ENCODE peak calls at places on chromosomes 5 and 9, in nine cellular contexts. One of them, this sample, is unnamed.
A peak's percentile ranks its signal among the peaks of the same experiment; 100 is the strongest.

GRCh38 chr5:33337621-33337960 is 103.2 kb upstream of the TARS1 start:
- DNase-seq in heart left ventricle: no peak
- DNase-seq in epithelial cell of prostate: no peak
- DNase-seq in NCI-H69: no peak
- DNase-seq in activated CD4-positive, alpha-beta T cell treated with anti-CD3 and anti-CD28 coated beads, Interleukin-2, amount 50 U/mL, for 1 hour: no peak
- DNase-seq in GM10248: no peak
- DNase-seq in activated effector memory CD4-positive, alpha-beta T cell treated with anti-CD3 and anti-CD28 coated beads, Interleukin-2, amount 50 U/mL, for 16 hours: no peak
- DNase-seq in stimulated activated effector memory CD8-positive, alpha-beta T cell treated with anti-CD3 and anti-CD28 coated beads, Interleukin-12 subunit alpha, Interleukin-12 subunit beta, amount 100 ng/mL, for 72 hours: no peak
- DNase-seq in tibial artery: no peak
- DNase-seq in this sample: no peak

GRCh38 chr9:128523199-128523925 is 18.8 kb downstream of the GLE1 start:
- DNase-seq in heart left ventricle: peak; percentile 33
- DNase-seq in epithelial cell of prostate: no peak
- DNase-seq in NCI-H69: peak; percentile 64
- DNase-seq in activated CD4-positive, alpha-beta T cell treated with anti-CD3 and anti-CD28 coated beads, Interleukin-2, amount 50 U/mL, for 1 hour: no peak
- DNase-seq in GM10248: no peak
- DNase-seq in activated effector memory CD4-positive, alpha-beta T cell treated with anti-CD3 and anti-CD28 coated beads, Interleukin-2, amount 50 U/mL, for 16 hours: no peak
- DNase-seq in stimulated activated effector memory CD8-positive, alpha-beta T cell treated with anti-CD3 and anti-CD28 coated beads, Interleukin-12 subunit alpha, Interleukin-12 subunit beta, amount 100 ng/mL, for 72 hours: no peak
- DNase-seq in tibial artery: no peak
- DNase-seq in this sample: no peak

GRCh38 chr5:39700523-39700922 is 275.7 kb upstream of the DAB2 start:
- DNase-seq in heart left ventricle: no peak
- DNase-seq in epithelial cell of prostate: no peak
- DNase-seq in NCI-H69: no peak
- DNase-seq in activated CD4-positive, alpha-beta T cell treated with anti-CD3 and anti-CD28 coated beads, Interleukin-2, amount 50 U/mL, for 1 hour: no peak
- DNase-seq in GM10248: no peak
- DNase-seq in activated effector memory CD4-positive, alpha-beta T cell treated with anti-CD3 and anti-CD28 coated beads, Interleukin-2, amount 50 U/mL, for 16 hours: no peak
- DNase-seq in stimulated activated effector memory CD8-positive, alpha-beta T cell treated with anti-CD3 and anti-CD28 coated beads, Interleukin-12 subunit alpha, Interleukin-12 subunit beta, amount 100 ng/mL, for 72 hours: no peak
- DNase-seq in tibial artery: no peak
- DNase-seq in this sample: no peak

GRCh38 chr5:57825026-57825683 is 342.5 kb upstream of the ACTBL2 start:
- DNase-seq in heart left ventricle: no peak
- DNase-seq in epithelial cell of prostate: no peak
- DNase-seq in NCI-H69: no peak
- DNase-seq in activated CD4-positive, alpha-beta T cell treated with anti-CD3 and anti-CD28 coated beads, Interleukin-2, amount 50 U/mL, for 1 hour: no peak
- DNase-seq in GM10248: no peak
- DNase-seq in activated effector memory CD4-positive, alpha-beta T cell treated with anti-CD3 and anti-CD28 coated beads, Interleukin-2, amount 50 U/mL, for 16 hours: no peak
- DNase-seq in stimulated activated effector memory CD8-positive, alpha-beta T cell treated with anti-CD3 and anti-CD28 coated beads, Interleukin-12 subunit alpha, Interleukin-12 subunit beta, amount 100 ng/mL, for 72 hours: no peak
- DNase-seq in tibial artery: no peak
- DNase-seq in this sample: no peak

GRCh38 chr5:2031581-2031980 is 148.9 kb upstream of the IRX4 start:
- DNase-seq in heart left ventricle: no peak
- DNase-seq in epithelial cell of prostate: no peak
- DNase-seq in NCI-H69: no peak
- DNase-seq in activated CD4-positive, alpha-beta T cell treated with anti-CD3 and anti-CD28 coated beads, Interleukin-2, amount 50 U/mL, for 1 hour: no peak
- DNase-seq in GM10248: no peak
- DNase-seq in activated effector memory CD4-positive, alpha-beta T cell treated with anti-CD3 and anti-CD28 coated beads, Interleukin-2, amount 50 U/mL, for 16 hours: no peak
- DNase-seq in stimulated activated effector memory CD8-positive, alpha-beta T cell treated with anti-CD3 and anti-CD28 coated beads, Interleukin-12 subunit alpha, Interleukin-12 subunit beta, amount 100 ng/mL, for 72 hours: no peak
- DNase-seq in tibial artery: no peak
- DNase-seq in this sample: no peak

GRCh38 chr5:83922699-83923098 is 202.0 kb upstream of the HAPLN1 start:
- DNase-seq in heart left ventricle: no peak
- DNase-seq in epithelial cell of prostate: no peak
- DNase-seq in NCI-H69: peak; percentile 77
- DNase-seq in activated CD4-positive, alpha-beta T cell treated with anti-CD3 and anti-CD28 coated beads, Interleukin-2, amount 50 U/mL, for 1 hour: no peak
- DNase-seq in GM10248: no peak
- DNase-seq in activated effector memory CD4-positive, alpha-beta T cell treated with anti-CD3 and anti-CD28 coated beads, Interleukin-2, amount 50 U/mL, for 16 hours: no peak
- DNase-seq in stimulated activated effector memory CD8-positive, alpha-beta T cell treated with anti-CD3 and anti-CD28 coated beads, Interleukin-12 subunit alpha, Interleukin-12 subunit beta, amount 100 ng/mL, for 72 hours: no peak
- DNase-seq in tibial artery: no peak
- DNase-seq in this sample: no peak

GRCh38 chr5:158553195-158553945 is 546.3 kb downstream of the EBF1 start:
- DNase-seq in heart left ventricle: peak; percentile 30
- DNase-seq in epithelial cell of prostate: no peak
- DNase-seq in NCI-H69: no peak
- DNase-seq in activated CD4-positive, alpha-beta T cell treated with anti-CD3 and anti-CD28 coated beads, Interleukin-2, amount 50 U/mL, for 1 hour: no peak
- DNase-seq in GM10248: no peak
- DNase-seq in activated effector memory CD4-positive, alpha-beta T cell treated with anti-CD3 and anti-CD28 coated beads, Interleukin-2, amount 50 U/mL, for 16 hours: no peak
- DNase-seq in stimulated activated effector memory CD8-positive, alpha-beta T cell treated with anti-CD3 and anti-CD28 coated beads, Interleukin-12 subunit alpha, Interleukin-12 subunit beta, amount 100 ng/mL, for 72 hours: no peak
- DNase-seq in tibial artery: peak; percentile 46
- DNase-seq in this sample: no peak

GRCh38 chr9:113350338-113350672 is 964 bp downstream of the BSPRY start:
- DNase-seq in heart left ventricle: no peak
- DNase-seq in epithelial cell of prostate: no peak
- DNase-seq in NCI-H69: peak; percentile 73
- DNase-seq in activated CD4-positive, alpha-beta T cell treated with anti-CD3 and anti-CD28 coated beads, Interleukin-2, amount 50 U/mL, for 1 hour: no peak
- DNase-seq in GM10248: peak; percentile 40
- DNase-seq in activated effector memory CD4-positive, alpha-beta T cell treated with anti-CD3 and anti-CD28 coated beads, Interleukin-2, amount 50 U/mL, for 16 hours: no peak
- DNase-seq in stimulated activated effector memory CD8-positive, alpha-beta T cell treated with anti-CD3 and anti-CD28 coated beads, Interleukin-12 subunit alpha, Interleukin-12 subunit beta, amount 100 ng/mL, for 72 hours: no peak
- DNase-seq in tibial artery: no peak
- DNase-seq in this sample: no peak

GRCh38 chr5:16784088-16784487 is 152.0 kb downstream of the MYO10 start:
- DNase-seq in heart left ventricle: no peak
- DNase-seq in epithelial cell of prostate: no peak
- DNase-seq in NCI-H69: no peak
- DNase-seq in activated CD4-positive, alpha-beta T cell treated with anti-CD3 and anti-CD28 coated beads, Interleukin-2, amount 50 U/mL, for 1 hour: no peak
- DNase-seq in GM10248: no peak
- DNase-seq in activated effector memory CD4-positive, alpha-beta T cell treated with anti-CD3 and anti-CD28 coated beads, Interleukin-2, amount 50 U/mL, for 16 hours: no peak
- DNase-seq in stimulated activated effector memory CD8-positive, alpha-beta T cell treated with anti-CD3 and anti-CD28 coated beads, Interleukin-12 subunit alpha, Interleukin-12 subunit beta, amount 100 ng/mL, for 72 hours: no peak
- DNase-seq in tibial artery: no peak
- DNase-seq in this sample: no peak

GRCh38 chr9:32728181-32728580 is 55.2 kb upstream of the TMEM215 start:
- DNase-seq in heart left ventricle: no peak
- DNase-seq in epithelial cell of prostate: no peak
- DNase-seq in NCI-H69: no peak
- DNase-seq in activated CD4-positive, alpha-beta T cell treated with anti-CD3 and anti-CD28 coated beads, Interleukin-2, amount 50 U/mL, for 1 hour: no peak
- DNase-seq in GM10248: no peak
- DNase-seq in activated effector memory CD4-positive, alpha-beta T cell treated with anti-CD3 and anti-CD28 coated beads, Interleukin-2, amount 50 U/mL, for 16 hours: no peak
- DNase-seq in stimulated activated effector memory CD8-positive, alpha-beta T cell treated with anti-CD3 and anti-CD28 coated beads, Interleukin-12 subunit alpha, Interleukin-12 subunit beta, amount 100 ng/mL, for 72 hours: no peak
- DNase-seq in tibial artery: no peak
- DNase-seq in this sample: no peak

GRCh38 chr5:119470851-119471451 is 18.7 kb downstream of the HSD17B4 start:
- DNase-seq in heart left ventricle: no peak
- DNase-seq in epithelial cell of prostate: no peak
- DNase-seq in NCI-H69: peak; percentile 47
- DNase-seq in activated CD4-positive, alpha-beta T cell treated with anti-CD3 and anti-CD28 coated beads, Interleukin-2, amount 50 U/mL, for 1 hour: no peak
- DNase-seq in GM10248: peak; percentile 13
- DNase-seq in activated effector memory CD4-positive, alpha-beta T cell treated with anti-CD3 and anti-CD28 coated beads, Interleukin-2, amount 50 U/mL, for 16 hours: no peak
- DNase-seq in stimulated activated effector memory CD8-positive, alpha-beta T cell treated with anti-CD3 and anti-CD28 coated beads, Interleukin-12 subunit alpha, Interleukin-12 subunit beta, amount 100 ng/mL, for 72 hours: no peak
- DNase-seq in tibial artery: no peak
- DNase-seq in this sample: no peak

GRCh38 chr9:84697494-84698114 is 28.1 kb downstream of the NTRK2 start:
- DNase-seq in heart left ventricle: peak; percentile 63
- DNase-seq in epithelial cell of prostate: no peak
- DNase-seq in NCI-H69: peak; percentile 82
- DNase-seq in activated CD4-positive, alpha-beta T cell treated with anti-CD3 and anti-CD28 coated beads, Interleukin-2, amount 50 U/mL, for 1 hour: peak; percentile 26
- DNase-seq in GM10248: peak; percentile 69
- DNase-seq in activated effector memory CD4-positive, alpha-beta T cell treated with anti-CD3 and anti-CD28 coated beads, Interleukin-2, amount 50 U/mL, for 16 hours: peak; percentile 82
- DNase-seq in stimulated activated effector memory CD8-positive, alpha-beta T cell treated with anti-CD3 and anti-CD28 coated beads, Interleukin-12 subunit alpha, Interleukin-12 subunit beta, amount 100 ng/mL, for 72 hours: peak; percentile 30
- DNase-seq in tibial artery: peak; percentile 64
- DNase-seq in this sample: peak; percentile 5

GRCh38 chr5:179270581-179271300 is 74.5 kb downstream of the ADAMTS2 start:
- DNase-seq in heart left ventricle: no peak
- DNase-seq in epithelial cell of prostate: no peak
- DNase-seq in NCI-H69: no peak
- DNase-seq in activated CD4-positive, alpha-beta T cell treated with anti-CD3 and anti-CD28 coated beads, Interleukin-2, amount 50 U/mL, for 1 hour: no peak
- DNase-seq in GM10248: no peak
- DNase-seq in activated effector memory CD4-positive, alpha-beta T cell treated with anti-CD3 and anti-CD28 coated beads, Interleukin-2, amount 50 U/mL, for 16 hours: peak; percentile 42
- DNase-seq in stimulated activated effector memory CD8-positive, alpha-beta T cell treated with anti-CD3 and anti-CD28 coated beads, Interleukin-12 subunit alpha, Interleukin-12 subunit beta, amount 100 ng/mL, for 72 hours: no peak
- DNase-seq in tibial artery: peak; percentile 39
- DNase-seq in this sample: no peak

GRCh38 chr5:177455036-177455660 is 8.5 kb downstream of the PRR7 start:
- DNase-seq in heart left ventricle: peak; percentile 79
- DNase-seq in epithelial cell of prostate: no peak
- DNase-seq in NCI-H69: peak; percentile 96
- DNase-seq in activated CD4-positive, alpha-beta T cell treated with anti-CD3 and anti-CD28 coated beads, Interleukin-2, amount 50 U/mL, for 1 hour: peak; percentile 92
- DNase-seq in GM10248: peak; percentile 89
- DNase-seq in activated effector memory CD4-positive, alpha-beta T cell treated with anti-CD3 and anti-CD28 coated beads, Interleukin-2, amount 50 U/mL, for 16 hours: peak; percentile 98
- DNase-seq in stimulated activated effector memory CD8-positive, alpha-beta T cell treated with anti-CD3 and anti-CD28 coated beads, Interleukin-12 subunit alpha, Interleukin-12 subunit beta, amount 100 ng/mL, for 72 hours: peak; percentile 95
- DNase-seq in tibial artery: peak; percentile 65
- DNase-seq in this sample: peak; percentile 85

GRCh38 chr5:154782326-154782725 is 27.1 kb downstream of the LARP1 start:
- DNase-seq in heart left ventricle: no peak
- DNase-seq in epithelial cell of prostate: no peak
- DNase-seq in NCI-H69: no peak
- DNase-seq in activated CD4-positive, alpha-beta T cell treated with anti-CD3 and anti-CD28 coated beads, Interleukin-2, amount 50 U/mL, for 1 hour: no peak
- DNase-seq in GM10248: no peak
- DNase-seq in activated effector memory CD4-positive, alpha-beta T cell treated with anti-CD3 and anti-CD28 coated beads, Interleukin-2, amount 50 U/mL, for 16 hours: no peak
- DNase-seq in stimulated activated effector memory CD8-positive, alpha-beta T cell treated with anti-CD3 and anti-CD28 coated beads, Interleukin-12 subunit alpha, Interleukin-12 subunit beta, amount 100 ng/mL, for 72 hours: no peak
- DNase-seq in tibial artery: no peak
- DNase-seq in this sample: no peak

GRCh38 chr9:17134396-17134842 is 421 bp upstream of the CNTLN start:
- DNase-seq in heart left ventricle: no peak
- DNase-seq in epithelial cell of prostate: no peak
- DNase-seq in NCI-H69: peak; percentile 69
- DNase-seq in activated CD4-positive, alpha-beta T cell treated with anti-CD3 and anti-CD28 coated beads, Interleukin-2, amount 50 U/mL, for 1 hour: no peak
- DNase-seq in GM10248: no peak
- DNase-seq in activated effector memory CD4-positive, alpha-beta T cell treated with anti-CD3 and anti-CD28 coated beads, Interleukin-2, amount 50 U/mL, for 16 hours: no peak
- DNase-seq in stimulated activated effector memory CD8-positive, alpha-beta T cell treated with anti-CD3 and anti-CD28 coated beads, Interleukin-12 subunit alpha, Interleukin-12 subunit beta, amount 100 ng/mL, for 72 hours: no peak
- DNase-seq in tibial artery: no peak
- DNase-seq in this sample: no peak

GRCh38 chr9:125683486-125683885 is 23.5 kb downstream of the MAPKAP1 start:
- DNase-seq in heart left ventricle: no peak
- DNase-seq in epithelial cell of prostate: no peak
- DNase-seq in NCI-H69: no peak
- DNase-seq in activated CD4-positive, alpha-beta T cell treated with anti-CD3 and anti-CD28 coated beads, Interleukin-2, amount 50 U/mL, for 1 hour: no peak
- DNase-seq in GM10248: no peak
- DNase-seq in activated effector memory CD4-positive, alpha-beta T cell treated with anti-CD3 and anti-CD28 coated beads, Interleukin-2, amount 50 U/mL, for 16 hours: no peak
- DNase-seq in stimulated activated effector memory CD8-positive, alpha-beta T cell treated with anti-CD3 and anti-CD28 coated beads, Interleukin-12 subunit alpha, Interleukin-12 subunit beta, amount 100 ng/mL, for 72 hours: no peak
- DNase-seq in tibial artery: no peak
- DNase-seq in this sample: no peak

GRCh38 chr5:179381691-179382090 is 36.4 kb upstream of the ADAMTS2 start:
- DNase-seq in heart left ventricle: no peak
- DNase-seq in epithelial cell of prostate: no peak
- DNase-seq in NCI-H69: no peak
- DNase-seq in activated CD4-positive, alpha-beta T cell treated with anti-CD3 and anti-CD28 coated beads, Interleukin-2, amount 50 U/mL, for 1 hour: no peak
- DNase-seq in GM10248: no peak
- DNase-seq in activated effector memory CD4-positive, alpha-beta T cell treated with anti-CD3 and anti-CD28 coated beads, Interleukin-2, amount 50 U/mL, for 16 hours: no peak
- DNase-seq in stimulated activated effector memory CD8-positive, alpha-beta T cell treated with anti-CD3 and anti-CD28 coated beads, Interleukin-12 subunit alpha, Interleukin-12 subunit beta, amount 100 ng/mL, for 72 hours: no peak
- DNase-seq in tibial artery: no peak
- DNase-seq in this sample: no peak

GRCh38 chr5:128579111-128579510 is 41.1 kb upstream of the FBN2 start:
- DNase-seq in heart left ventricle: no peak
- DNase-seq in epithelial cell of prostate: peak; percentile 18
- DNase-seq in NCI-H69: no peak
- DNase-seq in activated CD4-positive, alpha-beta T cell treated with anti-CD3 and anti-CD28 coated beads, Interleukin-2, amount 50 U/mL, for 1 hour: no peak
- DNase-seq in GM10248: no peak
- DNase-seq in activated effector memory CD4-positive, alpha-beta T cell treated with anti-CD3 and anti-CD28 coated beads, Interleukin-2, amount 50 U/mL, for 16 hours: no peak
- DNase-seq in stimulated activated effector memory CD8-positive, alpha-beta T cell treated with anti-CD3 and anti-CD28 coated beads, Interleukin-12 subunit alpha, Interleukin-12 subunit beta, amount 100 ng/mL, for 72 hours: no peak
- DNase-seq in tibial artery: no peak
- DNase-seq in this sample: no peak

GRCh38 chr9:125829743-125830142 is 82.6 kb downstream of the PBX3 start:
- DNase-seq in heart left ventricle: no peak
- DNase-seq in epithelial cell of prostate: no peak
- DNase-seq in NCI-H69: peak; percentile 30
- DNase-seq in activated CD4-positive, alpha-beta T cell treated with anti-CD3 and anti-CD28 coated beads, Interleukin-2, amount 50 U/mL, for 1 hour: peak; percentile 53
- DNase-seq in GM10248: peak; percentile 46
- DNase-seq in activated effector memory CD4-positive, alpha-beta T cell treated with anti-CD3 and anti-CD28 coated beads, Interleukin-2, amount 50 U/mL, for 16 hours: peak; percentile 80
- DNase-seq in stimulated activated effector memory CD8-positive, alpha-beta T cell treated with anti-CD3 and anti-CD28 coated beads, Interleukin-12 subunit alpha, Interleukin-12 subunit beta, amount 100 ng/mL, for 72 hours: peak; percentile 7
- DNase-seq in tibial artery: peak; percentile 26
- DNase-seq in this sample: peak; percentile 23

GRCh38 chr5:142819292-142819691 is 49.1 kb downstream of the ARHGAP26 start:
- DNase-seq in heart left ventricle: no peak
- DNase-seq in epithelial cell of prostate: peak; percentile 46
- DNase-seq in NCI-H69: peak; percentile 47
- DNase-seq in activated CD4-positive, alpha-beta T cell treated with anti-CD3 and anti-CD28 coated beads, Interleukin-2, amount 50 U/mL, for 1 hour: no peak
- DNase-seq in GM10248: no peak
- DNase-seq in activated effector memory CD4-positive, alpha-beta T cell treated with anti-CD3 and anti-CD28 coated beads, Interleukin-2, amount 50 U/mL, for 16 hours: no peak
- DNase-seq in stimulated activated effector memory CD8-positive, alpha-beta T cell treated with anti-CD3 and anti-CD28 coated beads, Interleukin-12 subunit alpha, Interleukin-12 subunit beta, amount 100 ng/mL, for 72 hours: no peak
- DNase-seq in tibial artery: no peak
- DNase-seq in this sample: no peak

GRCh38 chr9:8284835-8285234 is 485.3 kb upstream of the DMAC1 start:
- DNase-seq in heart left ventricle: no peak
- DNase-seq in epithelial cell of prostate: no peak
- DNase-seq in NCI-H69: no peak
- DNase-seq in activated CD4-positive, alpha-beta T cell treated with anti-CD3 and anti-CD28 coated beads, Interleukin-2, amount 50 U/mL, for 1 hour: no peak
- DNase-seq in GM10248: no peak
- DNase-seq in activated effector memory CD4-positive, alpha-beta T cell treated with anti-CD3 and anti-CD28 coated beads, Interleukin-2, amount 50 U/mL, for 16 hours: no peak
- DNase-seq in stimulated activated effector memory CD8-positive, alpha-beta T cell treated with anti-CD3 and anti-CD28 coated beads, Interleukin-12 subunit alpha, Interleukin-12 subunit beta, amount 100 ng/mL, for 72 hours: no peak
- DNase-seq in tibial artery: no peak
- DNase-seq in this sample: no peak